ENCODE peak calls at places on chromosomes 6 and 20, in five cellular contexts. K is brain microvascular endothelial cell, R is uterus, L is hepatocyte, B is cardiac muscle cell. E is an unnamed sample.

GRCh38 chr6:20497200-20497820 is 36.9 kb upstream of the CDKAL1 start:
- DNase-seq in R (no peak), K (peak; percentile 42), B (peak; percentile 33), L (no peak), E (peak; percentile 80)

GRCh38 chr6:142417331-142417750 is 115.5 kb downstream of the ADGRG6 start:
- DNase-seq in K (no peak), L (no peak), B (no peak), R (no peak), E (no peak)

GRCh38 chr6:77030929-77031674 is 432.2 kb downstream of the HTR1B start:
- DNase-seq in K (peak; percentile 29), R (no peak), L (no peak), B (peak; percentile 35), E (no peak)

GRCh38 chr6:109456710-109457595 is 1.4 kb upstream of the MICAL1 start:
- DNase-seq in L (no peak), R (peak; percentile 58), B (peak; percentile 73), K (no peak), E (peak; percentile 42)

GRCh38 chr6:87803784-87804183 is 101.8 kb upstream of the AKIRIN2 start:
- DNase-seq in B (no peak), L (no peak), R (no peak), K (no peak), E (no peak)

GRCh38 chr20:2751347-2751867 is 49.0 kb downstream of the CPXM1 start:
- DNase-seq in B (no peak), K (no peak), R (no peak), L (no peak), E (no peak)

GRCh38 chr6:90650041-90650948 is 63.4 kb upstream of the MAP3K7 start:
- DNase-seq in B (no peak), R (no peak), L (no peak), K (no peak), E (no peak)

GRCh38 chr6:132188865-132189264 is 212.4 kb downstream of the MOXD1 start:
- DNase-seq in R (no peak), B (peak; percentile 82), L (no peak), K (peak; percentile 47), E (peak; percentile 42)

GRCh38 chr6:20564777-20565176 is 30.5 kb downstream of the CDKAL1 start:
- DNase-seq in L (no peak), R (no peak), B (no peak), K (no peak), E (no peak)

GRCh38 chr6:161439093-161439492 is 165.2 kb upstream of the AGPAT4 start:
- DNase-seq in R (peak; percentile 48), B (peak; percentile 95), K (peak; percentile 93), L (no peak), E (peak; percentile 83)

GRCh38 chr6:116248577-116248976 is 5.3 kb downstream of the TSPYL4 start:
- DNase-seq in L (no peak), K (no peak), B (no peak), R (no peak), E (no peak)

GRCh38 chr6:20126102-20126752 is 86.0 kb downstream of the MBOAT1 start:
- DNase-seq in R (no peak), K (no peak), L (no peak), B (no peak), E (no peak)

GRCh38 chr6:129184808-129185366 is 301.9 kb downstream of the LAMA2 start:
- DNase-seq in B (no peak), K (no peak), L (no peak), R (no peak), E (no peak)

GRCh38 chr20:38970302-38970701 is 8.2 kb downstream of the DHX35 start:
- DNase-seq in R (no peak), K (peak; percentile 81), B (peak; percentile 13), L (no peak), E (peak; percentile 69)

GRCh38 chr6:43269273-43270007 is 26.2 kb downstream of the TTBK1 start:
- DNase-seq in L (peak; percentile 68), R (no peak), B (no peak), K (no peak), E (no peak)

GRCh38 chr20:37506166-37506725 is 14.8 kb upstream of the NNAT start:
- DNase-seq in B (no peak), R (no peak), L (no peak), K (no peak), E (no peak)

GRCh38 chr6:117829594-117830319 is 77.3 kb upstream of the SLC35F1 start:
- DNase-seq in K (peak; percentile 35), R (no peak), B (peak; percentile 20), L (peak; percentile 65), E (no peak)

GRCh38 chr20:39491711-39492110 is 529.6 kb downstream of the DHX35 start:
- DNase-seq in R (no peak), B (no peak), L (no peak), K (no peak), E (no peak)

GRCh38 chr6:41626917-41627316 is 11.4 kb upstream of the MDFI start:
- DNase-seq in L (no peak), B (peak; percentile 45), K (no peak), R (no peak), E (no peak)

GRCh38 chr20:8388146-8388545 is 256.1 kb downstream of the PLCB1 start:
- DNase-seq in R (no peak), L (no peak), K (no peak), B (peak; percentile 51), E (peak; percentile 60)

GRCh38 chr20:6008254-6008653 is 45.6 kb downstream of the LRRN4 start:
- DNase-seq in L (peak; percentile 77), B (peak; percentile 96), R (peak; percentile 66), K (peak; percentile 77), E (peak; percentile 87)
- TF ChIP-seq CTCF in L (no peak), B (no peak), R (no peak), K (no peak), E (no peak)

DNA sequence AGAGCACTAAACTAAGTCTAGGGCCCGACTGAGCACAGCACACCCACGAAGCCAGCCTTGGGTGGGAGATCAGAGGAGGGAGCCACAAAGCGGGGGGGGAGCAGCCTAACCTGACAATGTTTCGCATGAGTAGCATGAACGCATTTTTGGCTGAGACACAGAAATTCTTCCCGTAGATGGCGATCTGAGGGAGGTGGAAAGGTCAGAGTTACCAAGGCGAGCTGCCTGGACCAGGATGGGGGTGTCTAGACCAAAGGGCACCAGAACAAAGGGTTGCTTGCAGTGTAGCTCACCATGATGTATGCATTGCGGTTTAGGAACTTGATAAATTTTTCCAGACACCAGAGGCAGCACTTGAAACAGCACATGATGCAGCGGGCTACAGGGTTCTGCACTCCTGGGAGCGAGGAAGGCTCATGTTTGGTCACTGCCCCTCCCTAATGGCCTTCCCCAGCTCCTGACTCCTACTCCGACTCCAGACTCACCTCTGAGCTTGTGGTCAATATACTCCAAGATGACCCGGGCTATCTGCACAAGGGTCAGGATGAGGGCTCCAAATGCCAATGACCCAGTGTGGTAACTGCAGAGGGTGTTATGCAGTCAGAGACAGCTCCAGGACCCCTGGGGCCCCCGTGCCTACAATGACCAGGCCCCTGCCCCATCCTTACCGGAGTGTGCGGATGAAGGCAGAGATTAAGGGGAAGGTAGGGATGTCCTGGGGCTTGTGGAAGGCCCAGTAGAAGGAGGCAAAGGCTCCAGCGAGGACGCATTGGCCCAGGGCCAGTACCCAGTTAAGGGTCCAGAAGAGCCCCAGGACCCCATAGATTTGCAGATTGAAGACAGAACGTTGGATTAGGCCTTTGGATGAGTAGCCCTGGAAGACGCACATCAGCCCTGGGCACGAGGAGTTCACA is 2.8 kb upstream of the NEU1 start:
- DNase-seq in L (peak; percentile 38), R (no peak), K (no peak), B (peak; percentile 30), E (no peak)
- H3K4me3 ChIP-seq in L (no peak overlapping the region), R (no peak overlapping the region), K (no peak overlapping the region), B (no peak overlapping the region), E (no peak overlapping the region)

DNA sequence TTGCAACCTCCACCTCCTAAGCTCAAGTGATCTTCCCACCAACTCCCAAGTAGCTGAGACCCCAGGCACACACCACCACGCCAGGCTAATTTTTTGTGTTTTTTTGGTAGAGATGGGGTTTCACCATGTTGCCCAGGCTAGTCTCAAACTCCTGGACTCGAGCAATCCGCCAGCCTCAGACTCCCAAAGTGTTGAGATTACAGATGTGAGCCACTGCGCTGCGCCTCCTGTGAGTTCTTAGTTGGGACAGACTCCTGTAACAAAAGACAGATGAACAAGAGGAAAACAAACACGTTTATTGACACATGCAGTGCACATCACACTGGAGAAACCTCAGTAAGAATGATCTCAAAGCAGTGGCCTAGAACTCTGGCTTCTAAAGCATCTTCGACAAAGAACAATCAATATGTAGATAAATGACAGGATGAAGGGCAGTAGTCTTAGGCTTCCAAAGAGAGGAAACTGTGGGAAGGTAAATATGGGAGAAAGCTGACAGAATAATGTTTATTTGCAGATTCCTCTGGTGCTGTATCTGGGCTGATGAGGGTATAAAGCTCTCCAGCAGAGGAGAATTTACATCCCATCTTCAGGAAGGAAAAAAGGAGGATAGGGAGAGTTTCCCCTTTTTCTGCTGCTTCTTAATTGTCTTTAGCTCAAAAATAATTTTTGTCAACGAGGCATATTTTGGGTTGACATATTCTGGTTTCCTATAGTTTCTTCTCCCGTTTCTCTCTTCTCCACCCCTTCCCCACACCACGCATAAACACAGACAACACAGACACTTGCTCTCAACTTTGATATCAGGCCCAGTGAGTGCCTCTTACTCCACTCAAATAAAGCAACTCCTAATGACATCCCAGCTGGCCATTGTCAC is 84.7 kb upstream of the TNFAIP3 start:
- DNase-seq in R (no peak), B (no peak), K (no peak), L (no peak), E (no peak)
- TF ChIP-seq CTCF in R (no peak), B (no peak), K (no peak), L (no peak), E (no peak)

GRCh38 chr6:68632620-68633195 is 2.4 kb upstream of the ADGRB3 start:
- DNase-seq in R (no peak), L (no peak), K (no peak), B (no peak), E (no peak)
- H3K4me3 ChIP-seq in R (no peak overlapping the region), L (no peak overlapping the region), K (no peak overlapping the region), B (no peak overlapping the region), E (no peak overlapping the region)

GRCh38 chr20:48984575-48985219 is 61.4 kb upstream of the CSE1L start:
- DNase-seq in B (no peak), L (no peak), K (no peak), R (no peak), E (no peak)

GRCh38 chr20:48990467-48990866 is 55.6 kb upstream of the CSE1L start:
- DNase-seq in R (no peak), L (no peak), K (no peak), B (no peak), E (no peak)

GRCh38 chr20:48983423-48984400 is 62.2 kb downstream of the ARFGEF2 start:
- DNase-seq in K (peak; percentile 79), L (peak; percentile 54), R (peak; percentile 24), B (peak; percentile 76), E (peak; percentile 43)

GRCh38 chr20:48986899-48987298 is 59.2 kb upstream of the CSE1L start:
- DNase-seq in B (peak; percentile 3), R (no peak), K (no peak), L (no peak), E (no peak)
- TF ChIP-seq CTCF in B (peak; percentile 28), R (peak; percentile 8), K (peak; percentile 64), L (peak; percentile 11), E (peak; percentile 25)

DNA sequence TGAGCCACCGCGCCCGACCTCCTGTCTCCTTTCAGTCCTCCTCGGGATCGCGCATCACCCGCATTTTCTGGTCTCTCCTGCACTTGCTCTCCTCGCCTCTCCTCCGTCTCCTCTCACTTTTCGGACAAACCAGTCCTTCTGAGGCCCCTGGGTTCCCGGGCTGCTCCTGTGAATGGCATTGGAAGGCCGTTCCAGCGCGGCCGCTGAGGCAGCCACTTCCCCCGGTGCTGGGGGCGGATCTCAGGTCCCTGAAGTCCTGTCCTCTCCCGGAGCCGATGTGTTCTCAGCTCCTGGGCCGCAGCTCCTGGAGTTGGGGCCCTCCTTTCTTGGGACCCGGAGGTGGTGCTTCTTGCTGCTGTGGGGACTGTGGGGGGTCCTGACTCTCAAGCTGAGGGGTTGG is 803 bp downstream of the MICB start:
- DNase-seq in B (peak; percentile 16), R (no peak), L (peak; percentile 31), K (no peak), E (no peak)
- H3K4me3 ChIP-seq in B (no peak overlapping the region), R (no peak overlapping the region), L (no peak overlapping the region), K (peak overlapping the region; percentile 47), E (peak overlapping the region; percentile 19)

E was measured in AG09309.